ENCODE peak calls at places on chromosomes 12 and 14, in seven cellular contexts. S is K562, B is sigmoid colon, Q is suprapubic skin, Z is prostate gland, K is stomach, J is HCT116. O is an unnamed sample.

GRCh38 chr12:26274441-26275312 is 79.3 kb downstream of the SSPN start:
- DNase-seq in J (peak), K (peak), Z (peak), Q (peak), B (peak), S (peak), O (no peak)

GRCh38 chr12:77590306-77590705 is 240.4 kb upstream of the NAV3 start:
- DNase-seq in Z (no peak), B (no peak), K (no peak), J (no peak), S (no peak), Q (no peak), O (no peak)

GRCh38 chr12:113506867-113507266 is 35.2 kb upstream of the LHX5 start:
- DNase-seq in Z (no peak), K (no peak), B (no peak), S (no peak), Q (no peak), J (no peak), O (no peak)

GRCh38 chr12:879641-880040 is 69.9 kb downstream of the RAD52 start:
- DNase-seq in Z (no peak), Q (no peak), S (no peak), J (no peak), B (no peak), K (no peak), O (no peak)

GRCh38 chr14:93859957-93860356 is 67.2 kb upstream of the FAM181A start:
- DNase-seq in J (no peak), S (no peak), K (peak), Q (no peak), Z (peak), B (no peak), O (no peak)

GRCh38 chr14:21680072-21680471 is 6.5 kb upstream of the OR4E1 start:
- DNase-seq in Z (no peak), Q (no peak), B (no peak), J (no peak), S (no peak), K (no peak), O (no peak)

GRCh38 chr12:69161835-69162234 is 77.5 kb upstream of the CPSF6 start:
- DNase-seq in B (no peak), Q (no peak), K (no peak), Z (no peak), J (no peak), S (no peak), O (no peak)

GRCh38 chr12:115023279-115023678 is 339.3 kb upstream of the TBX3 start:
- DNase-seq in Q (no peak), S (no peak), J (no peak), Z (no peak), K (no peak), B (no peak), O (no peak)

GRCh38 chr12:8914716-8915526 is 612 bp downstream of the PHC1 start:
- DNase-seq in J (no peak), Q (peak), S (peak), Z (peak), B (peak), K (peak), O (peak)

GRCh38 chr12:1777798-1778197 is 42.6 kb upstream of the LRTM2 start:
- DNase-seq in B (no peak), Q (no peak), J (no peak), K (no peak), Z (no peak), S (no peak), O (no peak)

GRCh38 chr12:71840226-71840847 is 778 bp downstream of the TBC1D15 start:
- DNase-seq in B (no peak), S (peak), Q (no peak), J (peak), Z (no peak), K (no peak), O (no peak)

GRCh38 chr14:66746316-66747006 is 238.5 kb downstream of the GPHN start:
- DNase-seq in J (peak), S (peak), B (no peak), Z (no peak), K (no peak), Q (no peak), O (no peak)

GRCh38 chr12:79451988-79452387 is 238.8 kb downstream of the PAWR start:
- DNase-seq in S (no peak), Z (peak), Q (peak), J (no peak), K (peak), B (peak), O (peak)

GRCh38 chr12:66270613-66271012 is 31.7 kb upstream of the HELB start:
- DNase-seq in S (no peak), Z (no peak), K (no peak), Q (no peak), B (no peak), J (no peak), O (no peak)

GRCh38 chr12:90245396-90245795 is 536.8 kb upstream of the ATP2B1 start:
- DNase-seq in S (no peak), J (no peak), K (no peak), Z (no peak), B (no peak), Q (no peak), O (no peak)

GRCh38 chr14:102629700-102630365 is 37.4 kb downstream of the RCOR1 start:
- DNase-seq in Q (no peak), B (no peak), K (no peak), S (no peak), J (no peak), Z (peak), O (no peak)

GRCh38 chr12:98845957-98846356 is 200.9 kb downstream of the APAF1 start:
- DNase-seq in Q (no peak), Z (no peak), B (no peak), K (no peak), S (no peak), J (no peak), O (no peak)

GRCh38 chr12:1855241-1855640 is 34.9 kb downstream of the LRTM2 start:
- DNase-seq in J (no peak), Q (no peak), Z (no peak), K (no peak), B (no peak), S (no peak), O (no peak)

GRCh38 chr12:12365931-12366431 is 9.1 kb downstream of the BORCS5 start:
- DNase-seq in S (no peak), J (no peak), K (no peak), Q (no peak), Z (no peak), B (no peak), O (no peak)

GRCh38 chr12:74415633-74416032 is 122.0 kb upstream of the ATXN7L3B start:
- DNase-seq in Z (no peak), B (no peak), Q (no peak), K (no peak), J (peak), S (no peak), O (no peak)

GRCh38 chr12:118358607-118359540 is 13.8 kb downstream of the TAOK3 start:
- DNase-seq in B (no peak), Z (no peak), Q (no peak), J (no peak), K (no peak), S (no peak), O (no peak)

GRCh38 chr14:21268612-21269251 is 510 bp downstream of the HNRNPC start:
- DNase-seq in Z (peak), Q (no peak), K (peak), S (peak), J (peak), B (no peak), O (no peak)

GRCh38 chr14:37230551-37231194 is 32.9 kb downstream of the MIPOL1 start:
- DNase-seq in B (no peak), Z (peak), Q (no peak), J (peak), K (no peak), S (peak), O (no peak)

GRCh38 chr12:114238808-114239207 is 167.1 kb downstream of the TBX5 start:
- DNase-seq in S (no peak), K (no peak), Q (no peak), B (no peak), Z (no peak), J (no peak), O (no peak)

GRCh38 chr12:96121271-96121711 is 72.9 kb upstream of the ELK3 start:
- DNase-seq in B (no peak), K (no peak), Q (no peak), S (no peak), Z (no peak), J (no peak), O (no peak)

DNA sequence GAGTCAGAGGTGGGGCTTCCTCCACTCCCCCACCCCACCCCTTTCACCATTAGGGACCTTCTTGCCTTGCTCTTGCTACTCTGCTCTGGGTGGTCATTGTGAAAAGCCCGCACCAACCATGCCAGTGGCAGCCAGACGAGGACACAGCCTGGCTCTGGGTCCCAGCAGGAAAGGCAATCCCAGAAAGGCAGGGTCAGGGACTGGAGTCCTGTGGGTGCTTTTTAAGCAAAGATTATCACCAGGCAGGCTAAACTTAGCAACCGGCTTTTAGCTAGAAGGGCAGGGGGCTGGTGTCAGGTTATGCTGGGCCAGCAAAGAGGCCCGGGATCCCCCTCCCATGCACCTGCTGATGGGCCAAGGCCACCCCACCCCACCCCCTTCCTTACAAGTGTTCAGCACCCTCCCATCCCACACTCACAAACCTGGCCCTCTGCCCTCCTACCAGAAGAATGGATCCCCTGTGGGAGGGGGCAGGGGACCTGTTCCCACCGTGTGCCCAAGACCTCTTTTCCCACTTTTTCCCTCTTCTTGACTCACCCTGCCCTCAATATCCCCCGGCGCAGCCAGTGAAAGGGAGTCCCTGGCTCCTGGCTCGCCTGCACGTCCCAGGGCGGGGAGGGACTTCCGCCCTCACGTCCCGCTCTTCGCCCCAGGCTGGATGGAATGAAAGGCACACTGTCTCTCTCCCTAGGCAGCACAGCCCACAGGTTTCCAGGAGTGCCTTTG is 1.2 kb upstream of the GAPDH start:
- DNase-seq in Q (no peak), B (peak), Z (peak), K (peak), S (peak), J (no peak), O (peak)
- TF ChIP-seq POLR2AphosphoS5 in Q (no peak), B (peak), Z (no peak), K (no peak), S (peak), J (no peak), O (peak)

GRCh38 chr14:74619672-74620131 is 7.7 kb upstream of the LTBP2 start:
- DNase-seq in K (peak), S (peak), Q (peak), B (peak), Z (no peak), J (no peak), O (no peak)
- TF ChIP-seq POLR2A in K (no peak), S (no peak), Q (no peak), B (no peak), Z (no peak), J (no peak), O (no peak)

GRCh38 chr14:76143642-76144041 is 8.1 kb upstream of the GPATCH2L start:
- DNase-seq in J (no peak), B (no peak), K (no peak), Z (no peak), Q (no peak), S (no peak), O (no peak)

GRCh38 chr14:76136476-76137160 is 15.1 kb upstream of the GPATCH2L start:
- DNase-seq in J (no peak), Q (no peak), K (no peak), B (no peak), S (peak), Z (no peak), O (no peak)

GRCh38 chr14:76138119-76138757 is 13.5 kb upstream of the GPATCH2L start:
- DNase-seq in B (no peak), K (no peak), S (no peak), J (no peak), Q (no peak), Z (no peak), O (no peak)

GRCh38 chr14:76135722-76136121 is 16.0 kb upstream of the GPATCH2L start:
- DNase-seq in S (no peak), K (no peak), J (no peak), Z (no peak), B (no peak), Q (no peak), O (no peak)

DNA sequence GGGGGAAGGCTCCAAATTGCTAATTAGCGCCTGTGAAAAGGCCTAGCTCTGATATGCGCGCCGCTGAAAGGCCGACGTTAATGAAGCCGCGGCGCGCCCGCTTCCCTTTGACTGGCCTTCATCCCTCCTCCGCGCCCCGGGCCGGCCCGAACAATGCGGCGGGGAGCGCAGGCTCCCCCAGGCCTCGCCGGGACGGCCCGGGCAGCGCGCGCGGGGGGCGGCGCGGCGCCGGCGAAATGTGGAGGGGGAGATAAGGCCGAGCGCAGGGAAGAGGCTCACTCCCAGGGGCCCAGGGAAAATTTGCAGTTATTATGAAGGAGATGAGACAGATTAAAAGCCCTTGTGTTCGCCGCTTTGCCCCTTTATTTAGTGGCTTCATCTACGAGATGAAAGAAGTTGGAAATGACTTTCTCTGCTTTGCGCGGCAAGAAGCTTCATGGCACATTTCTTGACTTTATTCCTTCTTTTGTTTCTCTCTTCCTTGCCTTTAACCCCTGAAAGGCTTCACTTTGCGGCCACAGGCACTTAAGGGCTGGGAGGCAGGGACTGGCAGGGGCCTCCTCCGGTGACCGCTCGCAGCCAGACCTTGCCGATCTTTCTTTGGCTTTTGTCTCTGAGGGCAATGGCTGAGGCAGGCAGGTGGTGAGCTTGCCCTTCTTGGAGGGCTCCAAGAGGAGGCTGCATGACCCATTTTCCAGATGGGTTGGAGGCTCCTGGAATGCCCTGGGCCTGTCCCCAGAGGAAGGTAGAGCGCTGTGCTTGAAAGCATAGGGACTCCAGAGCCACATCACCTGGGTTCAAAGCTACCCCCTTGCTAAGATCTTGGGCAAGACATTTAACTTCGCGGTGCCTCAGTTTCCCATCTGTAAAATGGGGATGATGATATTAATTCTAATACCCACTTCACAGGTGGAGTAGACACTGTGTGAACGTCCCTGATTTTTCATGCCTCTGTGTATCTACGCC is 12.7 kb upstream of the GPATCH2L start:
- DNase-seq in Q (no peak), J (no peak), Z (no peak), S (peak), K (no peak), B (no peak), O (peak)
- H3K4me3 ChIP-seq in Q (peak), J (no peak), Z (peak), S (peak), K (peak), B (peak), O (peak)

DNA sequence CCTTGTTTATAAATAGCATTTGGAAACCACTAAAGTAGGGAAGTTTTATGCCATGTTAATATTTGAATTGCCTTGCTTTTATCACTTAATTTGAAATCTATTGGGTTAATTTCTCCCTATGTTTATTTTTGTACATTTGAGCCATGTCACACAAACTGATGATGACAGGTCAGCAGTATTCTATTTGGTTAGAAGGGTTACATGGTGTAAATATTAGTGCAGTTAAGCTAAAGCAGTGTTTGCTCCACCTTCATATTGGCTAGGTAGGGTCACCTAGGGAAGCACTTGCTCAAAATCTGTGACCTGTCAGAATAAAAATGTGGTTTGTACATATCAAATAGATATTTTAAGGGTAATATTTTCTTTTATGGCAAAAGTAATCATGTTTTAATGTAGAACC is 4.4 kb downstream of the RAN start:
- DNase-seq in B (no peak), S (no peak), J (no peak), K (no peak), Z (no peak), Q (no peak), O (no peak)
- TF ChIP-seq POLR2AphosphoS5 in B (no peak), S (no peak), J (no peak), K (no peak), Z (no peak), Q (no peak), O (no peak)

DNA sequence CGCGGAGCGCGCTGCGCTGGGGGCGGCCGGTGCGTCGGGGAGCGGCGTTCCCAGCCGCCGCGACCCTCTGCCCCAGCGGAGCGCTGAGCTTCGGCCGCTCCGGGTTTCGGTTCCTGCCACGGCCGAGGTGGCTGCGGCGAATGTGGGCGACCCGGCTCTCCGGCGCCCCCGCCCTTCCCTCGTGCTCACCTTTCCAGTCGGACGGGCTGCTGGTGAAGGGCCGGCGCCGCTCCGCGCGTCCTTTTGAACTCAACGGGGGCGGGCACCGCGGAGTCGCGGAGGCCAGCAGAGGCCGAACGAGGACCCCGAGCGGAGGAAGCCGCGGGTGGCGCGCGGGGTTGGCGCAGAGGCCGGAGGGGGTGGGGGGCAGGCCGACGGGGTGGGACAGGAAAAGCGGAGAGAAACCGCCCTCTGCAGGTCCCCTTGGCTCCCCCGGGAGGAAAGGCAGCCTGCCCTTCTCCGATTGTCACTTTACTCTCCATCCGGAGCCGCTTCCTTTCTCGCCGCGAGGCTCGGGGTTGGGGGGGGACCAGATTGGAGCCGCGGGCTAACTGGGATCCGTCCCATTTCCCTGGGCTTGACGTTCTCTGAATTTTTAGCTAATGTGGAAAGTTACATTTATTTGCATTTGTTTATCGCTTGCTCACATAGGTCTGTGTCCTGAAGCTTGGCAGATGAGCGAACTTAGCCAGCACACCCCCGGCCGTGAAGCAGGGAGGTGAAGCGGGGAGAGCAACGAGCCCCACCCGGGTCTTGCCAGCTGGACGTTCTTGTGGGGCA is at the start of gene SMAGP:
- DNase-seq in S (peak), K (peak), J (no peak), Q (peak), Z (peak), B (peak), O (peak)
- TF ChIP-seq POLR2A in S (peak), K (no peak), J (peak), Q (no peak), Z (peak), B (peak), O (no peak)

GRCh38 chr12:123714302-123714627 is 2.1 kb downstream of the ATP6V0A2 start:
- DNase-seq in Q (no peak), J (no peak), B (no peak), S (peak), K (no peak), Z (no peak), O (no peak)
- H3K4me3 ChIP-seq in Q (peak), J (no peak), B (no peak), S (peak), K (peak), Z (no peak), O (no peak)

GRCh38 chr12:22321620-22322019 is 12.9 kb downstream of the ST8SIA1 start:
- DNase-seq in Q (no peak), B (no peak), J (no peak), S (no peak), K (no peak), Z (no peak), O (no peak)

GRCh38 chr12:22313276-22313995 is 21.1 kb downstream of the ST8SIA1 start:
- DNase-seq in Z (no peak), B (no peak), K (no peak), S (no peak), J (no peak), Q (no peak), O (no peak)

GRCh38 chr12:22321018-22321605 is 13.4 kb downstream of the ST8SIA1 start:
- DNase-seq in Z (no peak), Q (no peak), J (no peak), K (no peak), S (no peak), B (no peak), O (no peak)

GRCh38 chr12:22312336-22312735 is 22.2 kb downstream of the ST8SIA1 start:
- DNase-seq in B (no peak), J (no peak), K (no peak), Z (peak), S (no peak), Q (no peak), O (no peak)

DNA sequence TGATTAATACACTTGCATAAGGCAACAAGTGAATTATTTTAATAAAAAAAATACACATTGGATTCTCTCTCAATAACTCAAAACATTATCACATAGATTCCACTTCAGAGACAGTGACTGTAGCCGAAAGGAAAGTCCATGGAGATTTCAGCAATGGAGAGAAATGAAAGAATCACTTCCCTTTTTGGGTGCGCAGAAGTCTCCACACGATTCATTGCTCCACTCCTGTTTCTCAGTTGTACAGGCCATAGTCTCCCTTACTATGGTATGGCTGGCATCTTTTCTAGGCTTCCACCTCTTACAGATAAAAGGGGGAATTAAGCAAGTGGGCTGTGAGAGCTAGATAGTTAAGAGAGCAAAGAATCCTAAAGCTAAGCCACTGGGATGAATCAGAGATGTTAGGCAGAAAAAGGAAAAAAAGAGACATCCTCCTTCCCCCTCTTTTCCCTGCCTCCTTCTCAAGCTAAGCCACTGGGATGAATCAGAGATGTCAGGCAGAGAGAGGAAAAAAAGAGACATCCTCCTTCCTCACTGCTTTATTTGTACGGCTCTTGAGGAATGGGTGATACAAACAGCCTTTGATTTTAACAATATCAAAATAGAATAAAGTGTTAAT is 16.3 kb downstream of the ST8SIA1 start:
- DNase-seq in Q (no peak), S (no peak), J (no peak), Z (no peak), B (no peak), K (no peak), O (no peak)
- TF ChIP-seq POLR2AphosphoS5 in Q (no peak), S (no peak), J (no peak), Z (no peak), B (no peak), K (no peak), O (no peak)

O was measured in upper lobe of left lung.